ENCODE peak calls at places on chromosomes 13 and 19, in four cellular contexts. E is iPS-NIHi11, M is cardiac muscle cell, J is AG08395. O is an unnamed sample.

GRCh38 chr19:1068111-1069001 is 1.4 kb downstream of the ARHGAP45 start:
- DNase-seq in J (no peak), E (no peak), M (no peak), O (no peak)

GRCh38 chr13:28489536-28489935 is 5.4 kb downstream of the FLT1 start:
- DNase-seq in J (peak), M (peak), E (no peak), O (no peak)

GRCh38 chr19:4430760-4431159 is 26.8 kb downstream of the UBXN6 start:
- DNase-seq in M (no peak), J (no peak), E (no peak), O (no peak)

GRCh38 chr13:97629601-97630272 is 195.8 kb downstream of the RAP2A start:
- DNase-seq in E (peak), M (no peak), J (no peak), O (no peak)

GRCh38 chr19:8069116-8069973 is 16.8 kb downstream of the CCL25 start:
- DNase-seq in E (peak), M (no peak), J (no peak), O (no peak)

GRCh38 chr19:39416152-39416551 is 3.7 kb downstream of the PLEKHG2 start:
- DNase-seq in E (no peak), J (no peak), M (no peak), O (no peak)

GRCh38 chr19:29939628-29940027 is 2.4 kb upstream of the URI1 start:
- DNase-seq in E (no peak), M (no peak), J (no peak), O (no peak)

GRCh38 chr13:86725105-86725504 is 925.9 kb upstream of the SLITRK6 start:
- DNase-seq in J (no peak), M (no peak), E (peak), O (no peak)

GRCh38 chr13:85536706-85537105 is 262.5 kb downstream of the SLITRK6 start:
- DNase-seq in J (no peak), E (no peak), M (no peak), O (no peak)

GRCh38 chr13:35765941-35766340 is 289.5 kb upstream of the MAB21L1 start:
- DNase-seq in M (no peak), J (no peak), E (no peak), O (no peak)

GRCh38 chr13:44141725-44142539 is 231.7 kb upstream of the SERP2 start:
- DNase-seq in E (peak), M (peak), J (peak), O (peak)

GRCh38 chr13:93249259-93249917 is 22.8 kb downstream of the GPC6 start:
- DNase-seq in M (peak), J (peak), E (no peak), O (peak)

GRCh38 chr13:44231786-44232516 is 141.7 kb upstream of the SERP2 start:
- DNase-seq in E (peak), M (peak), J (peak), O (peak)

GRCh38 chr13:46553521-46553885 is 533 bp downstream of the LRCH1 start:
- DNase-seq in M (no peak), E (peak), J (no peak), O (no peak)

GRCh38 chr13:31182987-31183386 is 16.8 kb upstream of the B3GLCT start:
- DNase-seq in J (no peak), M (no peak), E (no peak), O (no peak)

GRCh38 chr13:110246530-110246929 is 60.4 kb downstream of the COL4A1 start:
- DNase-seq in J (no peak), E (no peak), M (no peak), O (no peak)